ENCODE peak calls at places on chromosomes 6 and 20, in four cellular contexts. Z is PC-3, J is GM23338, O is suprapubic skin. F is an unnamed sample.

GRCh38 chr6:30981942-30982772 is 1.4 kb upstream of the MUC21 start:
- DNase-seq in Z (peak; percentile 58), J (peak; percentile 88), O (no peak), F (no peak)

GRCh38 chr6:93304514-93304913 is 114.8 kb downstream of the EPHA7 start:
- DNase-seq in Z (no peak), J (peak; percentile 13), O (no peak), F (no peak)

GRCh38 chr6:34248198-34248726 is 544 bp downstream of the SMIM29 start:
- DNase-seq in Z (peak; percentile 43), J (peak; percentile 65), O (peak; percentile 85), F (peak; percentile 62)

GRCh38 chr6:140052757-140053729 is 678.6 kb upstream of the CITED2 start:
- DNase-seq in Z (peak; percentile 17), J (peak; percentile 51), O (no peak), F (peak; percentile 18)

GRCh38 chr6:4582506-4582905 is 193.7 kb upstream of the CDYL start:
- DNase-seq in Z (no peak), J (no peak), O (no peak), F (no peak)

GRCh38 chr6:148249160-148249559 is 93.5 kb upstream of the SASH1 start:
- DNase-seq in Z (no peak), J (no peak), O (no peak), F (no peak)

GRCh38 chr20:64224344-64225165 is 31.0 kb upstream of the PCMTD2 start:
- DNase-seq in Z (peak; percentile 38), J (no peak), O (no peak), F (no peak)

GRCh38 chr6:139922236-139922635 is 547.8 kb upstream of the CITED2 start:
- DNase-seq in Z (no peak), J (no peak), O (no peak), F (no peak)

GRCh38 chr6:111880181-111880944 is 7.1 kb upstream of the FYN start:
- DNase-seq in Z (peak; percentile 22), J (no peak), O (no peak), F (no peak)

GRCh38 chr20:24780648-24781047 is 168.4 kb upstream of the CST7 start:
- DNase-seq in Z (no peak), J (peak; percentile 4), O (peak; percentile 43), F (no peak)

GRCh38 chr20:20520776-20521175 is 152.9 kb downstream of the INSM1 start:
- DNase-seq in Z (peak; percentile 87), J (no peak), O (no peak), F (no peak)

GRCh38 chr6:170117111-170117972 is 173.5 kb downstream of the DLL1 start:
- DNase-seq in Z (no peak), J (no peak), O (peak; percentile 49), F (no peak)

GRCh38 chr6:134593887-134594286 is 276.0 kb upstream of the SGK1 start:
- DNase-seq in Z (no peak), J (no peak), O (no peak), F (no peak)

GRCh38 chr6:11672261-11672660 is 106.3 kb downstream of the ADTRP start:
- DNase-seq in Z (no peak), J (no peak), O (no peak), F (no peak)

GRCh38 chr6:98526465-98526864 is 307.9 kb upstream of the POU3F2 start:
- DNase-seq in Z (no peak), J (no peak), O (no peak), F (no peak)

GRCh38 chr20:20412750-20413149 is 44.8 kb downstream of the INSM1 start:
- DNase-seq in Z (no peak), J (no peak), O (no peak), F (no peak)

GRCh38 chr6:37321516-37321915 is 32.3 kb upstream of the RNF8 start:
- DNase-seq in Z (no peak), J (no peak), O (no peak), F (no peak)

GRCh38 chr6:26043389-26044139 is 43.7 kb upstream of the HFE start:
- DNase-seq in Z (peak; percentile 99), J (peak; percentile 57), O (peak; percentile 87), F (no peak)

GRCh38 chr20:63794614-63795013 is 36.5 kb downstream of the ZBTB46 start:
- DNase-seq in Z (no peak), J (no peak), O (no peak), F (no peak)

GRCh38 chr20:33684533-33685327 is 1.5 kb downstream of the E2F1 start:
- DNase-seq in Z (no peak), J (peak; percentile 65), O (no peak), F (peak; percentile 21)

GRCh38 chr20:50670126-50670862 is 21.0 kb downstream of the RIPOR3 start:
- DNase-seq in Z (peak; percentile 98), J (no peak), O (no peak), F (no peak)

GRCh38 chr6:56314683-56315523 is 67.5 kb upstream of the COL21A1 start:
- DNase-seq in Z (peak; percentile 81), J (peak; percentile 77), O (no peak), F (peak; percentile 70)

GRCh38 chr6:115456848-115457247 is 603.8 kb downstream of the FRK start:
- DNase-seq in Z (no peak), J (peak; percentile 61), O (no peak), F (no peak)

GRCh38 chr20:12409501-12409900 is 491.8 kb downstream of the BTBD3 start:
- DNase-seq in Z (peak; percentile 88), J (no peak), O (no peak), F (no peak)

GRCh38 chr20:21702553-21703467 is 2.7 kb upstream of the PAX1 start:
- DNase-seq in Z (no peak), J (peak; percentile 91), O (no peak), F (peak; percentile 85)

GRCh38 chr6:35299674-35300073 is 2.1 kb downstream of the DEF6 start:
- DNase-seq in Z (no peak), J (no peak), O (peak; percentile 67), F (no peak)

GRCh38 chr6:170286246-170286933 is 4.5 kb downstream of the DLL1 start:
- DNase-seq in Z (no peak), J (no peak), O (no peak), F (peak; percentile 27)

GRCh38 chr6:117441824-117442264 is 16.1 kb upstream of the ROS1 start:
- DNase-seq in Z (peak; percentile 84), J (no peak), O (no peak), F (no peak)

GRCh38 chr6:39053854-39054576 is 5.4 kb downstream of the GLP1R start:
- DNase-seq in Z (no peak), J (no peak), O (peak; percentile 36), F (no peak)

GRCh38 chr20:52131048-52131643 is 60.4 kb downstream of the ZFP64 start:
- DNase-seq in Z (no peak), J (no peak), O (no peak), F (no peak)

GRCh38 chr6:139311826-139312225 is 20.0 kb upstream of the TXLNB start:
- DNase-seq in Z (no peak), J (no peak), O (no peak), F (no peak)

GRCh38 chr20:6067765-6068318 is 14.0 kb upstream of the LRRN4 start:
- DNase-seq in Z (no peak), J (no peak), O (no peak), F (no peak)

GRCh38 chr6:142005044-142005443 is 127.7 kb upstream of the GJE1 start:
- DNase-seq in Z (no peak), J (no peak), O (no peak), F (no peak)

GRCh38 chr6:80962382-80962781 is 790.1 kb downstream of the TENT5A start:
- DNase-seq in Z (no peak), J (no peak), O (no peak), F (no peak)

GRCh38 chr6:150055131-150055530 is 13.8 kb downstream of the ULBP3 start:
- DNase-seq in Z (no peak), J (no peak), O (no peak), F (no peak)

GRCh38 chr20:63496404-63497120 is 2.3 kb downstream of the EEF1A2 start:
- DNase-seq in Z (no peak), J (no peak), O (peak; percentile 65), F (no peak)

GRCh38 chr6:41937881-41938574 is 3.6 kb downstream of the CCND3 start:
- DNase-seq in Z (no peak), J (no peak), O (no peak), F (no peak)

GRCh38 chr20:50713677-50714101 is 17.7 kb upstream of the PARD6B start:
- DNase-seq in Z (peak; percentile 39), J (peak; percentile 78), O (no peak), F (peak; percentile 25)

DNA sequence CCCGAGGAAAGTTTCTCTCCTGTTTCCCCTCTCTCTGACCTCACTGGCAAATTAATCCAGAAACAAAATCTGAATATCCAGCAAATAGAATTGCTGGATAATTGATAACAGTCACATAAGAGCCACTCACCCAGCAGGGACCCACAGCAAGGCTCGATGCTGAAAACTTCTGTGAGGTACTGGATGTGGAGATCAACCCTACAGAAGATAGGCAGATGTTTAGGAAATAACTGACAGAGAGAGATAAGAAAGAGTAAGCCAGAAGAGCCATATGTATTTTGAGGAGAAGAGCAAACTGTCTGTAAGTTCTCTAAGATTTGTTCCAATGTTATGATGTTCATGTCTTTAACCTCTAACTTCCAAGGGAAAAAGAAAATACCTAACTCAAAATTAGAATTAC is 59.7 kb downstream of the PKHD1 start:
- DNase-seq in Z (no peak), J (no peak), O (no peak), F (no peak)
- H3K27me3 ChIP-seq in Z (peaks cover 21% of the 10 kb centered on the region), J (no peaks in the 10 kb centered on the region), O (peaks cover 2% of the 10 kb centered on the region), F (peaks cover 4% of the 10 kb centered on the region)

GRCh38 chr20:9510926-9511325 is 3.5 kb upstream of the LAMP5 start:
- DNase-seq in Z (no peak), J (no peak), O (no peak), F (no peak)
- H3K27me3 ChIP-seq in Z (peaks cover 19% of the 10 kb centered on the region), J (peaks cover 100% of the 10 kb centered on the region), O (peaks cover 88% of the 10 kb centered on the region), F (peaks cover 63% of the 10 kb centered on the region)

DNA sequence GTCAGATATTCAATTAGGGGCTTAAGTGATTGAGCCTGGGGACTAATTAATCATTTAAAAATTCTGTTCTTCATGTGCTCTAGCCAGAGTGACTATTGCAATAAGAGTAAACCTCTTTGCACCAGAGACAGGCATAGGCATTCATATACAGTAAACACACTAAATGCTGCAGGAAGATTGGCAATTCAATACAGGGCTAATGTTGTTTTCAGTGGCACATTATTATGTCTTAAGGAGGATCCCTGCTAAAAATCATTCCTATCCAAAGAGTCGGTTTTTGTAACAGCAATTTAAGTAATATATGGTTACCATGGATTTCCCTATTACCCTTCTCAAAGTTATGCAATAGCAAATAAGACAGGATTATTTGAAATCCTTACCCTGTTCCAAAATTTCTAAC is 1.3 kb downstream of the PDE7B start:
- DNase-seq in Z (no peak), J (no peak), O (no peak), F (no peak)
- H3K27me3 ChIP-seq in Z (no peaks in the 10 kb centered on the region), J (no peaks in the 10 kb centered on the region), O (no peaks in the 10 kb centered on the region), F (peaks cover 21% of the 10 kb centered on the region)

GRCh38 chr6:157595768-157596167 is 214.8 kb downstream of the ZDHHC14 start:
- DNase-seq in Z (no peak), J (no peak), O (no peak), F (no peak)

GRCh38 chr6:157594292-157594691 is 213.3 kb downstream of the ZDHHC14 start:
- DNase-seq in Z (no peak), J (no peak), O (no peak), F (no peak)

GRCh38 chr6:157593596-157593995 is 212.6 kb downstream of the ZDHHC14 start:
- DNase-seq in Z (no peak), J (no peak), O (no peak), F (no peak)

GRCh38 chr6:157592980-157593379 is 212.0 kb downstream of the ZDHHC14 start:
- DNase-seq in Z (no peak), J (no peak), O (no peak), F (no peak)

DNA sequence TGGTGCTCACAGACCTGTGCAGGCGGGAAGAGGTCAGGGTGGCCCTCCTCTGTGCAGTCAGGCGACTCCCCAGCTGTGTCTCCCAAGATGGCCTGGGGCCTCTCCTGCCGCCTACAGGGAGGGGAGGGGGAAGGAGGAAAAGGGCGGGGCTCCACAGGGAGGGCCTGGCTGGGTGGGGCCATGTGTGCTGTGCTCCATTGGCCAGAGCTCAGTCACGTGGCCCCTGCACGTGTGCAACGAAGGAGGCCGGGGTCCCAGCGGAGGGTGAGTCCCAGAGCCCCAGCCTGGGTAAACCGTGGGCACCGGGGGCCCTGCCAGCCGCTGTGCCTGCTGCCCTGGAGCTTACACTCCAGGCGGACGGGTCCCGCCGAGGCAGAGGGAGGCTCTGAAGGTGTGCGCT is 211.6 kb downstream of the ZDHHC14 start:
- DNase-seq in Z (no peak), J (peak; percentile 22), O (no peak), F (no peak)
- H3K27me3 ChIP-seq in Z (no peaks in the 10 kb centered on the region), J (no peaks in the 10 kb centered on the region), O (no peaks in the 10 kb centered on the region), F (no peaks in the 10 kb centered on the region)